ENCODE peak calls at places on chromosomes 13 and 19, in four cellular contexts. H is heart right ventricle, N is astrocyte, V is lower lobe of right lung. K is an unnamed sample. For H3K4me1, the result is how much of the 10 kb centered on the place peaks cover.

GRCh38 chr19:16585808-16586476 is 13.7 kb upstream of the SLC35E1 start:
- DNase-seq in H (no peak), N (no peak), V (no peak), K (peak)

GRCh38 chr13:25046274-25046984 is 49.5 kb upstream of the PABPC3 start:
- DNase-seq in H (no peak), N (no peak), V (no peak), K (no peak)

GRCh38 chr13:44238011-44238421 is 135.6 kb upstream of the SERP2 start:
- DNase-seq in H (no peak), N (peak), V (no peak), K (no peak)

GRCh38 chr13:20711301-20712044 is 8.0 kb downstream of the IL17D start:
- DNase-seq in H (no peak), N (no peak), V (no peak), K (no peak)

GRCh38 chr13:94598281-94598680 is 2.3 kb upstream of the TGDS start:
- DNase-seq in H (no peak), N (peak), V (no peak), K (no peak)

GRCh38 chr19:23440207-23440606 is 44.9 kb upstream of the ZNF91 start:
- DNase-seq in H (no peak), N (no peak), V (no peak), K (no peak)

GRCh38 chr13:41520016-41520698 is 62.8 kb downstream of the RGCC start:
- DNase-seq in H (no peak), N (no peak), V (no peak), K (no peak)

GRCh38 chr13:99766641-99767045 is 204.9 kb downstream of the ZIC5 start:
- DNase-seq in H (no peak), N (no peak), V (no peak), K (no peak)

GRCh38 chr19:7820588-7820987 is 9.4 kb upstream of the EVI5L start:
- DNase-seq in H (no peak), N (no peak), V (no peak), K (no peak)

GRCh38 chr19:10797541-10798256 is 38.3 kb downstream of the TMED1 start:
- DNase-seq in H (no peak), N (no peak), V (no peak), K (no peak)

GRCh38 chr19:29265436-29265835 is 52.5 kb upstream of the UQCRFS1 start:
- DNase-seq in H (no peak), N (no peak), V (no peak), K (no peak)

GRCh38 chr13:74367193-74367592 is 233.0 kb upstream of the KLF12 start:
- DNase-seq in H (no peak), N (no peak), V (no peak), K (no peak)

GRCh38 chr13:20412761-20413355 is 112.8 kb downstream of the CRYL1 start:
- DNase-seq in H (no peak), N (no peak), V (no peak), K (no peak)

GRCh38 chr13:28659611-28659970 is 661 bp downstream of the POMP start:
- DNase-seq in H (no peak), N (peak), V (no peak), K (no peak)

GRCh38 chr19:2528543-2529173 is 52.7 kb downstream of the GADD45B start:
- DNase-seq in H (no peak), N (no peak), V (peak), K (no peak)

GRCh38 chr13:45592758-45593157 is 22.8 kb downstream of the ERICH6B start:
- DNase-seq in H (no peak), N (no peak), V (no peak), K (no peak)

GRCh38 chr19:55489711-55490477 is 1.7 kb downstream of the SSC5D start:
- DNase-seq in H (no peak), N (no peak), V (no peak), K (peak)

GRCh38 chr19:22945560-22945959 is 57.4 kb downstream of the ZNF728 start:
- DNase-seq in H (no peak), N (peak), V (no peak), K (no peak)

DNA sequence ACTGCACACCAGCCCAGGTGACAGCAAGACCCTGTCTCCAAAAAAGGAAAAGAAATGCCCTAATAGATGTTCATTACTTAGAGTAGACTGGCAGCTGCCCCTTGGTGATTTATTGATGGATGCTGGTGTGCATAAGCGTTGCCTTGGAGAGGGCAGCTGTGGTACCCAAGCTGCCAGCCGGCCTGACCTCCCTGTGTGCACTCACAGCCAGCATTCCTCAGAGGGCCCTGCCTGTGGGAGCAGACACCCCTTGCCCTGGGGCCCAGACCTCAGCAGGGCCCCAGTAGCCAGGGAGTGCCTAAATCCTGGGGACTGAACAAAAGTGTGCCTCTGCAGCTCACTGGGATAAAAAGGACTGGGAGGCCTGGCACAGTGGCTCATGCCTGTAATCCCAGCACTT is 7.8 kb upstream of the ACTN4 start:
- DNase-seq in H (no peak), N (no peak), V (no peak), K (no peak)
- H3K4me1 ChIP-seq in H (under half), N (under half), V (under half), K (under half)

GRCh38 chr13:47796816-47797215 is 204.3 kb downstream of the SUCLA2 start:
- DNase-seq in H (no peak), N (no peak), V (no peak), K (no peak)

GRCh38 chr13:47794963-47795362 is 206.1 kb downstream of the SUCLA2 start:
- DNase-seq in H (no peak), N (no peak), V (no peak), K (no peak)

GRCh38 chr13:47800593-47800992 is 200.5 kb downstream of the SUCLA2 start:
- DNase-seq in H (no peak), N (no peak), V (no peak), K (no peak)

GRCh38 chr13:47798906-47799305 is 202.2 kb downstream of the SUCLA2 start:
- DNase-seq in H (no peak), N (no peak), V (no peak), K (no peak)

GRCh38 chr13:47798194-47798593 is 202.9 kb downstream of the SUCLA2 start:
- DNase-seq in H (no peak), N (no peak), V (no peak), K (no peak)
- H3K4me3 ChIP-seq in H (no peak), N (no peak), V (no peak), K (no peak)

GRCh38 chr19:38695832-38696732 is 48.2 kb downstream of the CAPN12 start:
- DNase-seq in H (peak), N (no peak), V (no peak), K (no peak)

GRCh38 chr19:38695319-38695683 is 47.9 kb downstream of the ACTN4 start:
- DNase-seq in H (no peak), N (no peak), V (no peak), K (no peak)

GRCh38 chr19:38692458-38693379 is 45.3 kb downstream of the ACTN4 start:
- DNase-seq in H (no peak), N (no peak), V (no peak), K (no peak)

GRCh38 chr19:38691938-38692457 is 44.5 kb downstream of the ACTN4 start:
- DNase-seq in H (no peak), N (peak), V (peak), K (peak)

GRCh38 chr19:38693380-38694223 is 46.2 kb downstream of the ACTN4 start:
- DNase-seq in H (peak), N (peak), V (no peak), K (no peak)
- H3K4me1 ChIP-seq in H (half or more), N (under half), V (half or more), K (half or more)

DNA sequence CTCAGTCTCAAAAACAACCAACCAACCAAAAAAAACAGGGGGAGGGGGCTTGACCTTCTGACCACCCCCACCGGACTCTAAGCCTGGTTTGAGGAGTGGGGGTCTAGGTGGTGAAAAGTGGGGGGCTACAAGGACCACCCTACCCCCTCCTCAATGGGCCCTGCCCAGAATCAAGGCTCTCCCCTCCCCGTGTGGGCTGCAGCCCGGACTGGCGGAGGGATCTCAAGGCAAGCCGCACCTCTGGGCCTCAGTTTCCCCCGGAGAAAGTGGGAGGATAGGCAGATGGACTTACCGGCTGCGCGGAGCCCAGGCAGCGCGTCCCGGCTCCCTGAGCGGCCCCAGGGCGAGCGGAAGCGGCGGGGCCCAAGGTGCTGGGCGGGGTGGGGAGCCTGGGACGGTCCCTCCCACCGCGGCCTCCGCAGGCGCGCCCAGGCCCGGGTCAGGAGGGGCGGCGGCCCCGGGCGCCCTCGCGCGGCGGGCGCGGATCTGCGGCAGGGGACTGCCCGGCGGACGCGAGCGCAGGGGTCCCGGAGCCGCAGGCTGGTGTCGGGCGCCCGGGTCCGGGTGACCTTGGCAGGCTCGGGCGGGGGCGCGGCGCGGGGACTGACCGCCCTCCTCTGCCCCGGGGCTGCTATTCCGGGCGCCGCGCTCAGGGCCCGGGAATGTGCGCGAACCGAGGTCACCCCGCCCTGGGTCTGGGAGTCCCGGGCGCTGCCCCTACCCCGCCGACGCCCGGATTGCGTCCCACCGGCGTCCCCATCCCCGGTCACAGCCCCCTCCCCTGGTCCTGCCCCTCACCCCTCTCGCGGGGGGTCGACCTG is at the start of gene ADAMTSL5:
- DNase-seq in H (peak), N (no peak), V (no peak), K (peak)
- H3K4me3 ChIP-seq in H (peak), N (peak), V (peak), K (peak)

GRCh38 chr19:44694184-44694579 is 4.8 kb upstream of the CEACAM16 start:
- DNase-seq in H (no peak), N (no peak), V (no peak), K (peak)
- H3K4me1 ChIP-seq in H (under half), N (under half), V (half or more), K (under half)

GRCh38 chr13:50015263-50015662 is at the start of gene KCNRG:
- DNase-seq in H (no peak), N (peak), V (no peak), K (no peak)
- H3K4me3 ChIP-seq in H (no peak), N (no peak), V (no peak), K (no peak)

DNA sequence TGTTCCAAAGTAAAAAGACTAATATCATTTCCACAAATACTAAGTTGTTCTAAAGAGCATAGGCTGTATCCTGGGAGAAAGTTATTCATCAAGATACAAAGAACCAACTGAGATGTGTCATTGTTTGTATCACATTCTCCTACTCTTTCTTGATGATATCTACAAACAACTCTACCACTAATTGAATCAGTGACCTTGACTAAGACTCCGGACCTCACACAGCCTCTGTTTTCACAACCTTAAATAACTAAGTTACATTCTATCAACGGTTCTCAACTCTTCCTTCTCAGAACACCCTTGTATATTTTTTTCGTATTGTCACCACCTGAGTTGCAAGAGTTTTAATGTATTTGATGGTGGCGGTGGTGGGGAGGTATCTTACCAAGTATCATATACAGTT is 12.6 kb downstream of the IRS2 start:
- DNase-seq in H (no peak), N (no peak), V (no peak), K (no peak)
- H3K4me1 ChIP-seq in H (under half), N (under half), V (under half), K (under half)

K was measured in mucosa of descending colon.